ENCODE peak calls at places on chromosomes 1 and 21, in four cellular contexts. I is AG10803, Z is AG04450, A is epithelial cell of esophagus. R is an unnamed sample.
A peak's percentile ranks its signal among the peaks of the same experiment; 100 is the strongest.

GRCh38 chr1:156740307-156740678 is 595 bp downstream of the MRPL24 start:
- DNase-seq in I (peak; percentile 13), Z (no peak), A (no peak), R (no peak)

GRCh38 chr1:162195567-162195966 is 126.1 kb downstream of the NOS1AP start:
- DNase-seq in I (no peak), Z (no peak), A (no peak), R (no peak)

GRCh38 chr21:46325073-46325912 is 1.3 kb downstream of the PCNT start:
- DNase-seq in I (peak; percentile 37), Z (no peak), A (peak; percentile 71), R (no peak)

GRCh38 chr1:38028105-38028591 is 15.6 kb downstream of the UTP11 start:
- DNase-seq in I (no peak), Z (no peak), A (peak; percentile 89), R (no peak)

GRCh38 chr1:245313581-245313980 is 158.8 kb downstream of the KIF26B start:
- DNase-seq in I (peak; percentile 58), Z (no peak), A (no peak), R (no peak)

GRCh38 chr1:8731162-8731561 is 86.3 kb downstream of the RERE start:
- DNase-seq in I (no peak), Z (no peak), A (no peak), R (no peak)

GRCh38 chr1:234601217-234602017 is 8.6 kb downstream of the IRF2BP2 start:
- DNase-seq in I (peak; percentile 55), Z (no peak), A (peak; percentile 61), R (no peak)

GRCh38 chr1:156214024-156214748 is 1.4 kb downstream of the PMF1 start:
- DNase-seq in I (peak; percentile 23), Z (no peak), A (peak; percentile 89), R (no peak)

GRCh38 chr1:223772771-223773160 is 60.4 kb downstream of the CAPN2 start:
- DNase-seq in I (no peak), Z (no peak), A (no peak), R (no peak)

GRCh38 chr1:190320952-190321351 is 156.7 kb downstream of the BRINP3 start:
- DNase-seq in I (no peak), Z (peak; percentile 10), A (peak; percentile 37), R (peak; percentile 29)

GRCh38 chr1:174606471-174606870 is 158.7 kb downstream of the GPR52 start:
- DNase-seq in I (no peak), Z (no peak), A (no peak), R (no peak)

GRCh38 chr1:223331929-223332328 is 32.0 kb downstream of the SUSD4 start:
- DNase-seq in I (peak; percentile 80), Z (peak; percentile 30), A (peak; percentile 64), R (no peak)

GRCh38 chr1:171014878-171015277 is 75.8 kb upstream of the FMO3 start:
- DNase-seq in I (no peak), Z (no peak), A (no peak), R (no peak)
- H3K4me3 ChIP-seq in I (no peak overlapping the region), Z (no peak overlapping the region), A (no peak overlapping the region), R (no peak overlapping the region)

DNA sequence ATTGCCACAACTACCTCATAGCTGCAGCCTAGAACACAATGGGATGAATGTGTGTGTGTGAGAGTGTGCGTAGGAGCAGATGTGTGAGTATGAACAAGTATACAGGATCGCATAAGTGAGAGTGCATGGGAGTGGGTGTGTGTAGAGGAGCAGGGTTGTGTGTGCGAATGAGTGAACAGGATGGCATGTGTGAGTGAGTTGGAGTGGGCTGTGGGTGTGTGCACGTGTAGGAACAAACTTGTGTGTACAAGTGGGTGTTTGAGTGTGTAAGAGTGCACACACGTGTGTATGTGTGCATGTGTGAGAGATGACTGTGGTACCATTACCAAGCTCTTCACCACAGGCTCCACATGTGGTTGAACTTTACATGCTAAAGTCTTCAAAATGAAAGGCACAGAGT is 175.4 kb upstream of the EDN2 start:
- DNase-seq in I (no peak), Z (no peak), A (no peak), R (no peak)
- H3K4me3 ChIP-seq in I (no peak overlapping the region), Z (no peak overlapping the region), A (no peak overlapping the region), R (no peak overlapping the region)

DNA sequence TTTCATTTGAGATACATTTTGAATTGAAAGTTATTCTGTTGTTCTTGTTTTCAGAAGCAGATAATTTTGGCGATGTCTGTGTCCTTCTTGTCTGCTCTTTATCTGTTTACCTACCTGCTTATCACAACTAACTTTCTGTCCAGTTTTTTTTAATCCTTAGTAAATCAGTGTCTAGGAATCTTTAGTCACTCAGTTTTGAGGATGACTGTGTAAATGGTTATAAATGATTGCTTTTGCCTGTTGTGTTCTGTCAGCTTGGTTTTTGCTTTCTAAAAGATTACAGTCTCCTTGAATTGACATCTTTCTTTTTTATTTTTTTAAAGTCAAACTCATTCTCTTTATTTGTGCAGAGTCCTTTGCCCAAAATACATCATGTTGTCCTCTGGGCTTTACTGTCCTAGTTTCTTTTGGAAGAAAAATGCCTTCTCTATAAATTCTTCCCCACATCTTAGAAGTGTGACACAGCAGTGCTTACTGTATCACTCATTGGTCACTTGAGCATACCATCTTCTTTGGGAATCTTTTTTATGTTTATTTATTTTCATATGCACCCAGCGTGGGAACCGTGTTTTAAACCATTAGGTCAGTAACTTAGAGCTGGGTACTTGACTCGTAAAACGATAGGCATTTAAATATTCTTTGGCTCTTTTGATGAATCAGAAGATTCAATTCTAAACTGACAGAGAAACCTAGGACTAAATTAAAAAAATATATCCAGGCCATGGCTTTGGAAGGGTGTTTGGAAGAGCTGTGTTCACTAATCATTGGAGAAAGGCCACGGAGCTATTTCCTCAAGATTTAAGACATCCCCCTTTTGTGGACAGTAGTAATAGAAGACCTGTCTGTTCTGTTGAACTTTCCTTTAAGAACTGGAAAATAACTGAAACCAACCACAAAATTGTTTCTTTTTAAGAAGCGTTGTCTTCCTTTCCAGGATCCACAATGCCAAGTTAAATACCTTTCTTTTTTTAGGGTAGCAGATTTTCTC is 20.9 kb downstream of the LAMC1 start:
- DNase-seq in I (peak; percentile 93), Z (peak; percentile 72), A (peak; percentile 42), R (no peak)
- H3K4me3 ChIP-seq in I (no peak overlapping the region), Z (no peak overlapping the region), A (no peak overlapping the region), R (no peak overlapping the region)

GRCh38 chr1:62318320-62318755 is 896 bp downstream of the KANK4 start:
- DNase-seq in I (no peak), Z (no peak), A (no peak), R (no peak)
- H3K4me3 ChIP-seq in I (no peak overlapping the region), Z (no peak overlapping the region), A (peak overlapping the region; percentile 34), R (peak overlapping the region; percentile 42)

DNA sequence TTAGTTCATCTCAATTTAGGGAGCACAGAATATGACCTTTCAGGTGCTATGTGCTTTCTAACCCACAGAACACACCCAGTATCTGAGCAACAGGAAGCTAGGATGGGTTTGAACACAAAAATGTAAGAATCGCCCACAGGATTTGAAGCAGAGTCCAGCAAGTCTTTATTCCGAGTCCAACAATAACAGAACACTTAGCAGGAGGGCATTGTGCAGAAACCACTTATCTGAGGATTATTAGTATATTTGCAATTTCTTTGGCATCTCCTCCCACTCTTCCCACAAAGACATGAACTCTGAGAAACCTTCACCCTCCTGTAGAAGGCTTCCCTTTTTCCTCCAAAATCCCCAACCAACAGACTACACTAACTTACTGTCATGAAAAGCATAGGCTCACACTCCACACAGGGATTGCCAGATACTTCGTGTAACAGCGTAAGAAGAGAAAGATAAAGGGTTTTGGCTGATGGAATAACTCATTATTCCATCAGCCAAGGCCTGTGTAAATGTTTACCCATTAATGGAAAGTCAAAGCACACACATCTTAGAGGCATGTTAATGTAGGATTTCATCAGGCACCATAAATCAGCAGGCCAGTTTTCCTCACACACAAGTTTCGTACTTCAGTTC is 16.1 kb downstream of the SIPA1L2 start:
- DNase-seq in I (peak; percentile 58), Z (peak; percentile 90), A (peak; percentile 11), R (peak; percentile 62)
- H3K4me3 ChIP-seq in I (no peak overlapping the region), Z (no peak overlapping the region), A (no peak overlapping the region), R (no peak overlapping the region)

DNA sequence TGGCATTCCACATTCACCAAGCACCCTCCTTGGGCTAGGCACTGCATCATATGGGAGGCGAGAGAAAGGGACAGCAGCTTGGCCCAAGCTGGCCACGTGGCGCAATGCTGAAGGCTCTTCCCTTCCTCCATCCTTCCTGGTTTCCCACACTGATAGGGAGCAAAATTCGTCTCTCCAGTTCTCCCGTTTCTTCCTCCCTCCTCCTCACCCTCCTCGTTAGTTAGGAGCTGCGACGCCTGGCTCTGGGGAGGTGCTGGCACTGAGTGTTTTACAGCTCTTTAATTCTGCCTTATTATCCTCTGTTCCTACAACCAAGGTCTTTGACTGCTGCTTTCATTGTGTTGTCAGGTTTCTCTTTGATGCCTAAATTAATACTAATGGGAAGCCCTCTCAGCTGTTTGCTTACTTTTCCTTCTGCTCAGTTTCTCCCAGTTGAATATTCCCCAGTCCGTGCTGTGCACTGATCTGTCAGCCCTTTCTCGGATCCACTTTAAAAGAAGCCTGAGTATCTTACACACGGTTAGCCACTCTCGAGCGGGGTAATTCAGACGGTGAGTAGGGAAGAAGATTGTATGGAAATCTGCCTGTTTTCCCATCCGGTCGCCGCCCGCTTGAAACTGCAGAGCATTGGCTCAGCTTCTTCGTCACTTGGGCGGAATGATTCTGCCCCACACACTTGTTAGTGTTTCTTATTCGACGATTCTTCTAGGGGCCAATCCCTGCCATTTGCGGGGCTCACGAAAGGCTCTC is 56.2 kb upstream of the SMYD2 start:
- DNase-seq in I (peak; percentile 43), Z (no peak), A (peak; percentile 29), R (no peak)
- H3K4me3 ChIP-seq in I (peak overlapping the region; percentile 49), Z (peak overlapping the region; percentile 54), A (peak overlapping the region; percentile 0), R (peak overlapping the region; percentile 27)

DNA sequence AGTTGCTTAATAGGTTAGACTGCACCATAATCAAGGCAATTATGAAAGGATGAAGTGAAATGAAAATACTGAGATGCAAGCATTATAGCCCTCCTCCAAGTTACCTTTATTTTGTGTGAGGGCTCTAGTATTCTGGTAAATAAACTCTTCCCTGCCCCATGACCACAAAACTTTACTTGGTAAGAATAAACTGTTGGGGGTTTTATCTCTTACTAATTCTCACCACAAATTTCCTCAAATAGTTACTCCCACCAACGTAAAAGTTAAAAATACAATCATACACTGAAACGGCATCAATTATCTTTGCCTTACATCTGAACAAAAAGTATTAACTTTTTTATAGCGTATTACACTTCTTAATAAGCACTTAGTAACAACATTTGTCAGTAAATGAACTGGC is 29.5 kb downstream of the C21orf91 start:
- DNase-seq in I (no peak), Z (no peak), A (no peak), R (no peak)
- H3K4me3 ChIP-seq in I (no peak overlapping the region), Z (no peak overlapping the region), A (no peak overlapping the region), R (no peak overlapping the region)

GRCh38 chr1:44659566-44659965 is 14.7 kb downstream of the TMEM53 start:
- DNase-seq in I (no peak), Z (no peak), A (no peak), R (no peak)
- H3K4me3 ChIP-seq in I (no peak overlapping the region), Z (no peak overlapping the region), A (no peak overlapping the region), R (no peak overlapping the region)

GRCh38 chr1:198681831-198682756 is 43.3 kb downstream of the PTPRC start:
- DNase-seq in I (peak; percentile 96), Z (peak; percentile 70), A (peak; percentile 81), R (peak; percentile 88)
- H3K4me3 ChIP-seq in I (no peak overlapping the region), Z (peak overlapping the region; percentile 30), A (peak overlapping the region; percentile 11), R (peak overlapping the region; percentile 11)

DNA sequence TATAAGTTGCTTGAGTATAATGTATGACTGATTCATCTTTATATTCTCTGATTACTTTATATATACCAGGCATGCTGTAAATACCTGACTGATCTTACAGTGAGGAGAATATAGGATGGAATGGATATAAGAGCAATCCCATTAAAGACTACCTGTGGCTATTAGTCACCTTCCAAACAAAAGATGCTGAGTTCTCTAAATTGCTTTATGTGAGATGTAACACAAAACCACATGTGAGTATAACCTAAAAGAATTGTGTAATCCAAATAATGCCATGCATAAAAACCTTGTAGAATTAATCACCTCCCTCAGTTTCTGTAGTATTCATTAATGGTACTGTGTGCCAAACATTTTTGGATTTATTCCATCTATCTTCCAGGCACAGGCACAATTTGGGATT is 134.6 kb upstream of the LRRC7 start:
- DNase-seq in I (no peak), Z (no peak), A (peak; percentile 88), R (no peak)
- H3K4me3 ChIP-seq in I (no peak overlapping the region), Z (no peak overlapping the region), A (no peak overlapping the region), R (no peak overlapping the region)